ENCODE peak calls at places on chromosomes 4 and X, in six cellular contexts. One of them, this sample, is unnamed.

GRCh38 chrX:19373034-19373891 is 29.5 kb downstream of the PDHA1 start:
- DNase-seq in mammary epithelial cell: no peak
- DNase-seq in naive B cell: no peak
- DNase-seq in stimulated activated CD4-positive, alpha-beta T cell treated with anti-CD3 and anti-CD28 coated beads, Interleukin-15, amount 100 ng/mL, for 1 hour: no peak
- DNase-seq in fibroblast of mammary gland: no peak
- DNase-seq in activated T-cell treated with anti-CD3 and anti-CD28 coated beads for 48 hours: no peak
- DNase-seq in this sample: no peak

GRCh38 chrX:9379697-9380551 is 84.9 kb upstream of the TBL1X start:
- DNase-seq in mammary epithelial cell: peak
- DNase-seq in naive B cell: no peak
- DNase-seq in fibroblast of mammary gland: peak
- DNase-seq in stimulated activated CD4-positive, alpha-beta T cell treated with anti-CD3 and anti-CD28 coated beads, Interleukin-15, amount 100 ng/mL, for 1 hour: no peak
- DNase-seq in activated T-cell treated with anti-CD3 and anti-CD28 coated beads for 48 hours: no peak
- DNase-seq in this sample: no peak

GRCh38 chr4:10599574-10599973 is 85.0 kb downstream of the CLNK start:
- DNase-seq in fibroblast of mammary gland: no peak
- DNase-seq in stimulated activated CD4-positive, alpha-beta T cell treated with anti-CD3 and anti-CD28 coated beads, Interleukin-15, amount 100 ng/mL, for 1 hour: no peak
- DNase-seq in mammary epithelial cell: no peak
- DNase-seq in naive B cell: no peak
- DNase-seq in activated T-cell treated with anti-CD3 and anti-CD28 coated beads for 48 hours: no peak
- DNase-seq in this sample: no peak

GRCh38 chr4:75429208-75429607 is 85.0 kb downstream of the RCHY1 start:
- DNase-seq in mammary epithelial cell: no peak
- DNase-seq in stimulated activated CD4-positive, alpha-beta T cell treated with anti-CD3 and anti-CD28 coated beads, Interleukin-15, amount 100 ng/mL, for 1 hour: no peak
- DNase-seq in naive B cell: no peak
- DNase-seq in fibroblast of mammary gland: peak
- DNase-seq in activated T-cell treated with anti-CD3 and anti-CD28 coated beads for 48 hours: no peak
- DNase-seq in this sample: no peak

GRCh38 chr4:126533176-126533575 is 1099.6 kb upstream of the INTU start:
- DNase-seq in mammary epithelial cell: no peak
- DNase-seq in activated T-cell treated with anti-CD3 and anti-CD28 coated beads for 48 hours: no peak
- DNase-seq in stimulated activated CD4-positive, alpha-beta T cell treated with anti-CD3 and anti-CD28 coated beads, Interleukin-15, amount 100 ng/mL, for 1 hour: no peak
- DNase-seq in fibroblast of mammary gland: peak
- DNase-seq in naive B cell: no peak
- DNase-seq in this sample: no peak

GRCh38 chrX:101163166-101163565 is 56.4 kb upstream of the DRP2 start:
- DNase-seq in fibroblast of mammary gland: peak
- DNase-seq in stimulated activated CD4-positive, alpha-beta T cell treated with anti-CD3 and anti-CD28 coated beads, Interleukin-15, amount 100 ng/mL, for 1 hour: no peak
- DNase-seq in naive B cell: no peak
- DNase-seq in activated T-cell treated with anti-CD3 and anti-CD28 coated beads for 48 hours: no peak
- DNase-seq in mammary epithelial cell: no peak
- DNase-seq in this sample: no peak

GRCh38 chrX:138849521-138849920 is 138.0 kb upstream of the FGF13 start:
- DNase-seq in stimulated activated CD4-positive, alpha-beta T cell treated with anti-CD3 and anti-CD28 coated beads, Interleukin-15, amount 100 ng/mL, for 1 hour: no peak
- DNase-seq in mammary epithelial cell: no peak
- DNase-seq in naive B cell: no peak
- DNase-seq in fibroblast of mammary gland: no peak
- DNase-seq in activated T-cell treated with anti-CD3 and anti-CD28 coated beads for 48 hours: no peak
- DNase-seq in this sample: no peak

GRCh38 chr4:186628058-186628711 is 72.8 kb upstream of the MTNR1A start:
- DNase-seq in mammary epithelial cell: no peak
- DNase-seq in fibroblast of mammary gland: no peak
- DNase-seq in stimulated activated CD4-positive, alpha-beta T cell treated with anti-CD3 and anti-CD28 coated beads, Interleukin-15, amount 100 ng/mL, for 1 hour: no peak
- DNase-seq in naive B cell: no peak
- DNase-seq in activated T-cell treated with anti-CD3 and anti-CD28 coated beads for 48 hours: peak
- DNase-seq in this sample: peak

GRCh38 chr4:114383721-114384120 is 214.9 kb upstream of the UGT8 start:
- DNase-seq in activated T-cell treated with anti-CD3 and anti-CD28 coated beads for 48 hours: no peak
- DNase-seq in stimulated activated CD4-positive, alpha-beta T cell treated with anti-CD3 and anti-CD28 coated beads, Interleukin-15, amount 100 ng/mL, for 1 hour: no peak
- DNase-seq in naive B cell: no peak
- DNase-seq in fibroblast of mammary gland: peak
- DNase-seq in mammary epithelial cell: peak
- DNase-seq in this sample: no peak

GRCh38 chrX:153502796-153503195 is 8.0 kb downstream of the BGN start:
- DNase-seq in stimulated activated CD4-positive, alpha-beta T cell treated with anti-CD3 and anti-CD28 coated beads, Interleukin-15, amount 100 ng/mL, for 1 hour: no peak
- DNase-seq in naive B cell: no peak
- DNase-seq in mammary epithelial cell: no peak
- DNase-seq in activated T-cell treated with anti-CD3 and anti-CD28 coated beads for 48 hours: no peak
- DNase-seq in fibroblast of mammary gland: no peak
- DNase-seq in this sample: no peak

GRCh38 chr4:137532869-137533236 is 559 bp upstream of the PCDH18 start:
- DNase-seq in activated T-cell treated with anti-CD3 and anti-CD28 coated beads for 48 hours: no peak
- DNase-seq in fibroblast of mammary gland: no peak
- DNase-seq in mammary epithelial cell: no peak
- DNase-seq in stimulated activated CD4-positive, alpha-beta T cell treated with anti-CD3 and anti-CD28 coated beads, Interleukin-15, amount 100 ng/mL, for 1 hour: no peak
- DNase-seq in naive B cell: no peak
- DNase-seq in this sample: no peak

GRCh38 chrX:23901065-23901464 is 6.7 kb downstream of the APOO start:
- DNase-seq in stimulated activated CD4-positive, alpha-beta T cell treated with anti-CD3 and anti-CD28 coated beads, Interleukin-15, amount 100 ng/mL, for 1 hour: no peak
- DNase-seq in fibroblast of mammary gland: peak
- DNase-seq in activated T-cell treated with anti-CD3 and anti-CD28 coated beads for 48 hours: no peak
- DNase-seq in naive B cell: no peak
- DNase-seq in mammary epithelial cell: peak
- DNase-seq in this sample: no peak

GRCh38 chrX:116272881-116273280 is 102.3 kb downstream of the AGTR2 start:
- DNase-seq in stimulated activated CD4-positive, alpha-beta T cell treated with anti-CD3 and anti-CD28 coated beads, Interleukin-15, amount 100 ng/mL, for 1 hour: no peak
- DNase-seq in activated T-cell treated with anti-CD3 and anti-CD28 coated beads for 48 hours: no peak
- DNase-seq in fibroblast of mammary gland: no peak
- DNase-seq in mammary epithelial cell: peak
- DNase-seq in naive B cell: no peak
- DNase-seq in this sample: no peak

GRCh38 chrX:134661295-134661694 is 3.0 kb upstream of the PLAC1 start:
- DNase-seq in fibroblast of mammary gland: no peak
- DNase-seq in naive B cell: no peak
- DNase-seq in activated T-cell treated with anti-CD3 and anti-CD28 coated beads for 48 hours: no peak
- DNase-seq in stimulated activated CD4-positive, alpha-beta T cell treated with anti-CD3 and anti-CD28 coated beads, Interleukin-15, amount 100 ng/mL, for 1 hour: no peak
- DNase-seq in mammary epithelial cell: no peak
- DNase-seq in this sample: no peak

GRCh38 chr4:93829531-93830089 is 1.1 kb downstream of the ATOH1 start:
- DNase-seq in mammary epithelial cell: no peak
- DNase-seq in naive B cell: no peak
- DNase-seq in activated T-cell treated with anti-CD3 and anti-CD28 coated beads for 48 hours: no peak
- DNase-seq in stimulated activated CD4-positive, alpha-beta T cell treated with anti-CD3 and anti-CD28 coated beads, Interleukin-15, amount 100 ng/mL, for 1 hour: no peak
- DNase-seq in fibroblast of mammary gland: no peak
- DNase-seq in this sample: no peak

GRCh38 chrX:72304877-72305276 is 837 bp downstream of the CITED1 start:
- DNase-seq in activated T-cell treated with anti-CD3 and anti-CD28 coated beads for 48 hours: no peak
- DNase-seq in stimulated activated CD4-positive, alpha-beta T cell treated with anti-CD3 and anti-CD28 coated beads, Interleukin-15, amount 100 ng/mL, for 1 hour: no peak
- DNase-seq in mammary epithelial cell: no peak
- DNase-seq in fibroblast of mammary gland: no peak
- DNase-seq in naive B cell: no peak
- DNase-seq in this sample: no peak

GRCh38 chr4:143377635-143378099 is 41.0 kb downstream of the GAB1 start:
- DNase-seq in stimulated activated CD4-positive, alpha-beta T cell treated with anti-CD3 and anti-CD28 coated beads, Interleukin-15, amount 100 ng/mL, for 1 hour: no peak
- DNase-seq in fibroblast of mammary gland: no peak
- DNase-seq in mammary epithelial cell: no peak
- DNase-seq in naive B cell: peak
- DNase-seq in activated T-cell treated with anti-CD3 and anti-CD28 coated beads for 48 hours: no peak
- DNase-seq in this sample: no peak

GRCh38 chrX:134460861-134461218 is 875 bp downstream of the HPRT1 start:
- DNase-seq in activated T-cell treated with anti-CD3 and anti-CD28 coated beads for 48 hours: peak
- DNase-seq in fibroblast of mammary gland: peak
- DNase-seq in naive B cell: no peak
- DNase-seq in stimulated activated CD4-positive, alpha-beta T cell treated with anti-CD3 and anti-CD28 coated beads, Interleukin-15, amount 100 ng/mL, for 1 hour: no peak
- DNase-seq in mammary epithelial cell: peak
- DNase-seq in this sample: no peak

GRCh38 chr4:72531768-72532290 is 37.2 kb downstream of the ADAMTS3 start:
- DNase-seq in stimulated activated CD4-positive, alpha-beta T cell treated with anti-CD3 and anti-CD28 coated beads, Interleukin-15, amount 100 ng/mL, for 1 hour: no peak
- DNase-seq in mammary epithelial cell: no peak
- DNase-seq in naive B cell: no peak
- DNase-seq in fibroblast of mammary gland: no peak
- DNase-seq in activated T-cell treated with anti-CD3 and anti-CD28 coated beads for 48 hours: no peak
- DNase-seq in this sample: no peak

GRCh38 chr4:124061413-124061812 is 651.1 kb downstream of the ANKRD50 start:
- DNase-seq in naive B cell: no peak
- DNase-seq in stimulated activated CD4-positive, alpha-beta T cell treated with anti-CD3 and anti-CD28 coated beads, Interleukin-15, amount 100 ng/mL, for 1 hour: no peak
- DNase-seq in fibroblast of mammary gland: peak
- DNase-seq in activated T-cell treated with anti-CD3 and anti-CD28 coated beads for 48 hours: no peak
- DNase-seq in mammary epithelial cell: peak
- DNase-seq in this sample: peak

GRCh38 chr4:656651-657337 is 17.3 kb downstream of the ATP5ME start:
- DNase-seq in naive B cell: no peak
- DNase-seq in activated T-cell treated with anti-CD3 and anti-CD28 coated beads for 48 hours: no peak
- DNase-seq in fibroblast of mammary gland: peak
- DNase-seq in mammary epithelial cell: no peak
- DNase-seq in stimulated activated CD4-positive, alpha-beta T cell treated with anti-CD3 and anti-CD28 coated beads, Interleukin-15, amount 100 ng/mL, for 1 hour: no peak
- DNase-seq in this sample: no peak

GRCh38 chrX:120238947-120239346 is 11.7 kb upstream of the ZBTB33 start:
- DNase-seq in naive B cell: no peak
- DNase-seq in fibroblast of mammary gland: no peak
- DNase-seq in activated T-cell treated with anti-CD3 and anti-CD28 coated beads for 48 hours: no peak
- DNase-seq in mammary epithelial cell: no peak
- DNase-seq in stimulated activated CD4-positive, alpha-beta T cell treated with anti-CD3 and anti-CD28 coated beads, Interleukin-15, amount 100 ng/mL, for 1 hour: no peak
- DNase-seq in this sample: no peak

GRCh38 chrX:134880866-134881265 is 109.9 kb upstream of the SMIM10 start:
- DNase-seq in mammary epithelial cell: no peak
- DNase-seq in activated T-cell treated with anti-CD3 and anti-CD28 coated beads for 48 hours: no peak
- DNase-seq in fibroblast of mammary gland: peak
- DNase-seq in stimulated activated CD4-positive, alpha-beta T cell treated with anti-CD3 and anti-CD28 coated beads, Interleukin-15, amount 100 ng/mL, for 1 hour: no peak
- DNase-seq in naive B cell: no peak
- DNase-seq in this sample: no peak

GRCh38 chr4:123649644-123650356 is 253.2 kb downstream of the SPRY1 start:
- DNase-seq in fibroblast of mammary gland: peak
- DNase-seq in activated T-cell treated with anti-CD3 and anti-CD28 coated beads for 48 hours: no peak
- DNase-seq in mammary epithelial cell: peak
- DNase-seq in stimulated activated CD4-positive, alpha-beta T cell treated with anti-CD3 and anti-CD28 coated beads, Interleukin-15, amount 100 ng/mL, for 1 hour: no peak
- DNase-seq in naive B cell: no peak
- DNase-seq in this sample: no peak

GRCh38 chr4:79823148-79823763 is 249.8 kb downstream of the ANTXR2 start:
- DNase-seq in fibroblast of mammary gland: peak
- DNase-seq in activated T-cell treated with anti-CD3 and anti-CD28 coated beads for 48 hours: no peak
- DNase-seq in naive B cell: no peak
- DNase-seq in stimulated activated CD4-positive, alpha-beta T cell treated with anti-CD3 and anti-CD28 coated beads, Interleukin-15, amount 100 ng/mL, for 1 hour: no peak
- DNase-seq in mammary epithelial cell: no peak
- DNase-seq in this sample: no peak

GRCh38 chrX:80246273-80246672 is 174.0 kb upstream of the TENT5D start:
- DNase-seq in naive B cell: no peak
- DNase-seq in mammary epithelial cell: no peak
- DNase-seq in fibroblast of mammary gland: peak
- DNase-seq in activated T-cell treated with anti-CD3 and anti-CD28 coated beads for 48 hours: no peak
- DNase-seq in stimulated activated CD4-positive, alpha-beta T cell treated with anti-CD3 and anti-CD28 coated beads, Interleukin-15, amount 100 ng/mL, for 1 hour: no peak
- DNase-seq in this sample: no peak

GRCh38 chr4:183626168-183626567 is 32.8 kb downstream of the RWDD4 start:
- DNase-seq in fibroblast of mammary gland: no peak
- DNase-seq in stimulated activated CD4-positive, alpha-beta T cell treated with anti-CD3 and anti-CD28 coated beads, Interleukin-15, amount 100 ng/mL, for 1 hour: no peak
- DNase-seq in mammary epithelial cell: no peak
- DNase-seq in activated T-cell treated with anti-CD3 and anti-CD28 coated beads for 48 hours: no peak
- DNase-seq in naive B cell: no peak
- DNase-seq in this sample: no peak

GRCh38 chr4:46404961-46405360 is 15.0 kb upstream of the GABRA2 start:
- DNase-seq in activated T-cell treated with anti-CD3 and anti-CD28 coated beads for 48 hours: no peak
- DNase-seq in mammary epithelial cell: peak
- DNase-seq in naive B cell: no peak
- DNase-seq in fibroblast of mammary gland: no peak
- DNase-seq in stimulated activated CD4-positive, alpha-beta T cell treated with anti-CD3 and anti-CD28 coated beads, Interleukin-15, amount 100 ng/mL, for 1 hour: no peak
- DNase-seq in this sample: no peak

GRCh38 chr4:83851261-83852084 is 315.6 kb downstream of the GPAT3 start:
- DNase-seq in naive B cell: no peak
- DNase-seq in mammary epithelial cell: peak
- DNase-seq in fibroblast of mammary gland: peak
- DNase-seq in stimulated activated CD4-positive, alpha-beta T cell treated with anti-CD3 and anti-CD28 coated beads, Interleukin-15, amount 100 ng/mL, for 1 hour: no peak
- DNase-seq in activated T-cell treated with anti-CD3 and anti-CD28 coated beads for 48 hours: no peak
- DNase-seq in this sample: no peak

GRCh38 chr4:28444886-28445496 is 1584.3 kb downstream of the STIM2 start:
- DNase-seq in stimulated activated CD4-positive, alpha-beta T cell treated with anti-CD3 and anti-CD28 coated beads, Interleukin-15, amount 100 ng/mL, for 1 hour: no peak
- DNase-seq in naive B cell: no peak
- DNase-seq in mammary epithelial cell: peak
- DNase-seq in activated T-cell treated with anti-CD3 and anti-CD28 coated beads for 48 hours: no peak
- DNase-seq in fibroblast of mammary gland: peak
- DNase-seq in this sample: no peak

GRCh38 chr4:74487771-74488170 is 42.8 kb downstream of the AREG start:
- DNase-seq in mammary epithelial cell: no peak
- DNase-seq in activated T-cell treated with anti-CD3 and anti-CD28 coated beads for 48 hours: no peak
- DNase-seq in fibroblast of mammary gland: no peak
- DNase-seq in naive B cell: no peak
- DNase-seq in stimulated activated CD4-positive, alpha-beta T cell treated with anti-CD3 and anti-CD28 coated beads, Interleukin-15, amount 100 ng/mL, for 1 hour: no peak
- DNase-seq in this sample: no peak

GRCh38 chr4:153485374-153485773 is 19.2 kb downstream of the TMEM131L start:
- DNase-seq in mammary epithelial cell: no peak
- DNase-seq in naive B cell: no peak
- DNase-seq in activated T-cell treated with anti-CD3 and anti-CD28 coated beads for 48 hours: no peak
- DNase-seq in stimulated activated CD4-positive, alpha-beta T cell treated with anti-CD3 and anti-CD28 coated beads, Interleukin-15, amount 100 ng/mL, for 1 hour: no peak
- DNase-seq in fibroblast of mammary gland: no peak
- DNase-seq in this sample: no peak

GRCh38 chr4:154044118-154044517 is 255.2 kb upstream of the SFRP2 start:
- DNase-seq in activated T-cell treated with anti-CD3 and anti-CD28 coated beads for 48 hours: no peak
- DNase-seq in stimulated activated CD4-positive, alpha-beta T cell treated with anti-CD3 and anti-CD28 coated beads, Interleukin-15, amount 100 ng/mL, for 1 hour: no peak
- DNase-seq in naive B cell: no peak
- DNase-seq in mammary epithelial cell: peak
- DNase-seq in fibroblast of mammary gland: peak
- DNase-seq in this sample: no peak

GRCh38 chrX:45850197-45850774 is 649.6 kb upstream of the DIPK2B start:
- DNase-seq in fibroblast of mammary gland: no peak
- DNase-seq in naive B cell: no peak
- DNase-seq in activated T-cell treated with anti-CD3 and anti-CD28 coated beads for 48 hours: no peak
- DNase-seq in stimulated activated CD4-positive, alpha-beta T cell treated with anti-CD3 and anti-CD28 coated beads, Interleukin-15, amount 100 ng/mL, for 1 hour: no peak
- DNase-seq in mammary epithelial cell: peak
- DNase-seq in this sample: no peak

GRCh38 chr4:151012836-151013235 is 2.2 kb downstream of the LRBA start:
- DNase-seq in fibroblast of mammary gland: no peak
- DNase-seq in naive B cell: no peak
- DNase-seq in stimulated activated CD4-positive, alpha-beta T cell treated with anti-CD3 and anti-CD28 coated beads, Interleukin-15, amount 100 ng/mL, for 1 hour: no peak
- DNase-seq in activated T-cell treated with anti-CD3 and anti-CD28 coated beads for 48 hours: no peak
- DNase-seq in mammary epithelial cell: peak
- DNase-seq in this sample: no peak

GRCh38 chr4:159206427-159206871 is 103.6 kb downstream of the RAPGEF2 start:
- DNase-seq in fibroblast of mammary gland: no peak
- DNase-seq in naive B cell: no peak
- DNase-seq in activated T-cell treated with anti-CD3 and anti-CD28 coated beads for 48 hours: peak
- DNase-seq in mammary epithelial cell: peak
- DNase-seq in stimulated activated CD4-positive, alpha-beta T cell treated with anti-CD3 and anti-CD28 coated beads, Interleukin-15, amount 100 ng/mL, for 1 hour: no peak
- DNase-seq in this sample: no peak

GRCh38 chr4:160319868-160320260 is 1217.0 kb downstream of the RAPGEF2 start:
- DNase-seq in mammary epithelial cell: peak
- DNase-seq in fibroblast of mammary gland: no peak
- DNase-seq in stimulated activated CD4-positive, alpha-beta T cell treated with anti-CD3 and anti-CD28 coated beads, Interleukin-15, amount 100 ng/mL, for 1 hour: no peak
- DNase-seq in naive B cell: no peak
- DNase-seq in activated T-cell treated with anti-CD3 and anti-CD28 coated beads for 48 hours: no peak
- DNase-seq in this sample: no peak

GRCh38 chr4:123386608-123387007 is 10.0 kb upstream of the SPRY1 start:
- DNase-seq in fibroblast of mammary gland: no peak
- DNase-seq in naive B cell: no peak
- DNase-seq in stimulated activated CD4-positive, alpha-beta T cell treated with anti-CD3 and anti-CD28 coated beads, Interleukin-15, amount 100 ng/mL, for 1 hour: no peak
- DNase-seq in mammary epithelial cell: peak
- DNase-seq in activated T-cell treated with anti-CD3 and anti-CD28 coated beads for 48 hours: no peak
- DNase-seq in this sample: no peak

GRCh38 chr4:26839016-26839415 is 21.6 kb upstream of the STIM2 start:
- DNase-seq in stimulated activated CD4-positive, alpha-beta T cell treated with anti-CD3 and anti-CD28 coated beads, Interleukin-15, amount 100 ng/mL, for 1 hour: no peak
- DNase-seq in mammary epithelial cell: no peak
- DNase-seq in naive B cell: no peak
- DNase-seq in fibroblast of mammary gland: no peak
- DNase-seq in activated T-cell treated with anti-CD3 and anti-CD28 coated beads for 48 hours: no peak
- DNase-seq in this sample: no peak

GRCh38 chr4:166482755-166483154 is 609.7 kb downstream of the TLL1 start:
- DNase-seq in fibroblast of mammary gland: no peak
- DNase-seq in mammary epithelial cell: no peak
- DNase-seq in activated T-cell treated with anti-CD3 and anti-CD28 coated beads for 48 hours: no peak
- DNase-seq in naive B cell: no peak
- DNase-seq in stimulated activated CD4-positive, alpha-beta T cell treated with anti-CD3 and anti-CD28 coated beads, Interleukin-15, amount 100 ng/mL, for 1 hour: no peak
- DNase-seq in this sample: no peak